ENCODE peak calls at places on chromosome 20, in five cellular contexts. U is H1, S is body of pancreas, P is H54, V is heart left ventricle. C is an unnamed sample.

GRCh38 chr20:24866008-24866407 is 83.1 kb upstream of the CST7 start:
- DNase-seq in U (no peak), S (no peak), P (no peak), V (no peak), C (no peak)

GRCh38 chr20:51158226-51158625 is 135.3 kb upstream of the KCNG1 start:
- DNase-seq in U (no peak), S (no peak), P (no peak), V (no peak), C (no peak)

GRCh38 chr20:50916257-50916656 is 15.0 kb downstream of the ADNP start:
- DNase-seq in U (no peak), S (no peak), P (no peak), V (no peak), C (no peak)

GRCh38 chr20:3842332-3842930 is 4.2 kb upstream of the MAVS start:
- DNase-seq in U (no peak), S (no peak), P (no peak), V (no peak), C (peak; percentile 86)

GRCh38 chr20:63261808-63262528 is 7.7 kb upstream of the NKAIN4 start:
- DNase-seq in U (no peak), S (no peak), P (no peak), V (no peak), C (no peak)

GRCh38 chr20:60040471-60041162 is 82.4 kb downstream of the CDH26 start:
- DNase-seq in U (no peak), S (no peak), P (no peak), V (no peak), C (no peak)

GRCh38 chr20:63587256-63587655 is 13.2 kb upstream of the HELZ2 start:
- DNase-seq in U (no peak), S (no peak), P (no peak), V (no peak), C (no peak)

GRCh38 chr20:40843251-40843650 is 154.2 kb upstream of the MAFB start:
- DNase-seq in U (no peak), S (no peak), P (no peak), V (no peak), C (no peak)

GRCh38 chr20:12012241-12013222 is 94.8 kb downstream of the BTBD3 start:
- DNase-seq in U (peak; percentile 60), S (peak; percentile 72), P (peak; percentile 42), V (no peak), C (peak; percentile 65)

GRCh38 chr20:24872291-24873014 is 76.6 kb upstream of the CST7 start:
- DNase-seq in U (no peak), S (no peak), P (no peak), V (no peak), C (no peak)

GRCh38 chr20:22810626-22811559 is 224.2 kb upstream of the SSTR4 start:
- DNase-seq in U (no peak), S (no peak), P (no peak), V (no peak), C (no peak)

GRCh38 chr20:16654858-16655257 is 75.0 kb upstream of the SNRPB2 start:
- DNase-seq in U (no peak), S (no peak), P (no peak), V (no peak), C (no peak)

GRCh38 chr20:24894488-24894887 is 54.6 kb upstream of the CST7 start:
- DNase-seq in U (no peak), S (no peak), P (no peak), V (no peak), C (no peak)

GRCh38 chr20:40724566-40724965 is 35.5 kb upstream of the MAFB start:
- DNase-seq in U (no peak), S (no peak), P (no peak), V (no peak), C (no peak)

GRCh38 chr20:49938173-49939163 is 2.3 kb downstream of the RNF114 start:
- DNase-seq in U (no peak), S (peak; percentile 64), P (no peak), V (peak; percentile 72), C (no peak)

GRCh38 chr20:44615876-44616603 is 33.7 kb downstream of the PKIG start:
- DNase-seq in U (no peak), S (no peak), P (no peak), V (no peak), C (no peak)

GRCh38 chr20:50517817-50518154 is 7.6 kb downstream of the PTPN1 start:
- DNase-seq in U (no peak), S (no peak), P (no peak), V (no peak), C (peak; percentile 30)

GRCh38 chr20:62420846-62421715 is 6.3 kb downstream of the RBBP8NL start:
- DNase-seq in U (no peak), S (no peak), P (no peak), V (no peak), C (no peak)

GRCh38 chr20:4714818-4715217 is 6.9 kb upstream of the PRND start:
- DNase-seq in U (no peak), S (no peak), P (no peak), V (no peak), C (no peak)

DNA sequence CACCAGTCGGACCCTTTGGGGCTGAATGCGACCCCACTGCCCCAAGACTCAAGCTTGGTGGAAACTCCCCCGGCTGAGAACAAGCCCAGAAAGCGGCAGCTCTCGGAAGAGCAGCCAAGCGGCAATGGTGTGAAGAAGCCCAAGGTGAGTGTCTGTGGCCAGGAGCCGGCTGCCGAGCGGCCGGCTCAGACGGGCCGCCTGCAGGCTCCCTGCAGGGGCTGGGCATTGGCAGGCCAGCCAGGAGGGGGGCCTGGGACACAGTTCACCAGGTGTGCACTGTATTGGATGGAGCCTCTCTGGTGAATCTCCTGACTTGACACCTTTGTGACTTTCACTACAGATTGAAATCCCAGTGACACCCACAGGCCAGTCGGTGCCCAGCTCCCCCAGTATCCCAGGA is 6.0 kb downstream of the PCIF1 start:
- DNase-seq in U (no peak), S (no peak), P (no peak), V (no peak), C (no peak)
- TF ChIP-seq POLR2A in U (no peak), S (no peak), P (no peak), V (no peak), C (no peak)

DNA sequence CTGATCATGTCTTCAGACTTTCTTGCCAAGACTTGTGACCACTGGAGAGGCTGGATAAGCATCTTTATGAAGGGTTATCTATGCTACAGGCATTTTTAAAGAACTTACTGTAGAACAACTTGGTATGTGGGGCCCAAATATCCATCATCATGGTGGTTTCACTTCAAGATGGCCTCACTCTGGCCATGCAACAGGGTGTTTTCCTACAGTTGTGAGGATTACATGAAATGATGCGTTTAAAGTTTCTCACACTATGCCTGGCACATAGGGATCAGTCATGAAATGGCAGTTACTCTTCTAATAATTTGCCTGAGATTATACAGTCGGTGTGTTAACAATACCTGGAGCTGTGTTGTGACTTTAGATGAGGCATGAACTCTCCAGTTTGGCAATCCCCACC is 13.0 kb downstream of the SLC2A10 start:
- DNase-seq in U (no peak), S (no peak), P (no peak), V (no peak), C (no peak)
- TF ChIP-seq POLR2A in U (no peak), S (no peak), P (no peak), V (no peak), C (no peak)

DNA sequence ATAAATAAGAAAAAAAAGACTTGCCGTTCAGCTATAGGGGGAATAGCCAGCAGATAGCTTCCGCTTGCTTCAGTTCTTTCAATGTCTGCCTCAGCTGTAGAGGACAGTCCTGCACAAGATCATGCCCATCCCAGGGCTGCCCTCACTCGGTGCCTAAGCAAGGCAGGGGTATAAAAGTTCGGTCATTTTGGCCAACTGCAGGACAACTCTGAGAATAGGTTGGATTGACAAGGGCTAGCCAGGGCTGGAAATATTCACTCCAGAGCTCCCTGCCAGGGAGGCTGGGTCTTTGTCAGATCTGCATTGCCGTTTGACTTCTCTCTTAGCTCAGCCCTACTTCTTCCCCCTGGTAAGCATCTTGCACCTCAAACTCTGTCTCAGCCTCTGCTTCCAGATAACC is 8.4 kb downstream of the PROCR start:
- DNase-seq in U (no peak), S (no peak), P (no peak), V (no peak), C (no peak)
- TF ChIP-seq POLR2A in U (no peak), S (no peak), P (no peak), V (no peak), C (no peak)

GRCh38 chr20:20073851-20074252 is 21.5 kb downstream of the CFAP61 start:
- DNase-seq in U (no peak), S (no peak), P (no peak), V (no peak), C (no peak)
- TF ChIP-seq POLR2A in U (no peak), S (no peak), P (no peak), V (no peak), C (no peak)

GRCh38 chr20:37902504-37903313 is at the start of gene VSTM2L:
- DNase-seq in U (no peak), S (no peak), P (no peak), V (peak; percentile 48), C (peak; percentile 40)
- TF ChIP-seq POLR2A in U (no peak), S (no peak), P (no peak), V (no peak), C (no peak)

GRCh38 chr20:32285621-32286334 is 8.3 kb downstream of the KIF3B start:
- DNase-seq in U (no peak), S (no peak), P (no peak), V (no peak), C (peak; percentile 86)
- TF ChIP-seq POLR2A in U (no peak), S (no peak), P (no peak), V (no peak), C (no peak)

DNA sequence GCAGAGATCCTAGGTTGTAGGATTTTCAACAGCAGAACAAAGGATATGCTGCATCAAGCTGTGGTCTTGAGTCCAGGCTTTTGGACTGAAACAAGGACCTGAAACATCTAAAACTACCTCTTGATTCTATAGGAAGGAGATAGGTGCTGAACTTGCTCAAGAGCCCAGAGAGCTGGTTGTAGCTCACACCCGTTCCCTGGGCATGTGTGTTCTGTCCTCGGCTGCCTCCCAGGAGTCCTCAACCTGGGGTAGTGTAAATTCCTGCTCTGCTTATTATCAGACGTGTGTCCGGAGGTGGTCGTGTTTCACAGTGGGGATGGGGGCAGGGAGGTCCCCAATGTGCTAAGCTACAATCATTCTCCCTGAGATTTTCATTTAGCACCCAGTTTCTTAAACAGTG is 4.8 kb downstream of the NOP56 start:
- DNase-seq in U (no peak), S (no peak), P (no peak), V (no peak), C (no peak)
- TF ChIP-seq POLR2A in U (no peak), S (no peak), P (no peak), V (no peak), C (no peak)

DNA sequence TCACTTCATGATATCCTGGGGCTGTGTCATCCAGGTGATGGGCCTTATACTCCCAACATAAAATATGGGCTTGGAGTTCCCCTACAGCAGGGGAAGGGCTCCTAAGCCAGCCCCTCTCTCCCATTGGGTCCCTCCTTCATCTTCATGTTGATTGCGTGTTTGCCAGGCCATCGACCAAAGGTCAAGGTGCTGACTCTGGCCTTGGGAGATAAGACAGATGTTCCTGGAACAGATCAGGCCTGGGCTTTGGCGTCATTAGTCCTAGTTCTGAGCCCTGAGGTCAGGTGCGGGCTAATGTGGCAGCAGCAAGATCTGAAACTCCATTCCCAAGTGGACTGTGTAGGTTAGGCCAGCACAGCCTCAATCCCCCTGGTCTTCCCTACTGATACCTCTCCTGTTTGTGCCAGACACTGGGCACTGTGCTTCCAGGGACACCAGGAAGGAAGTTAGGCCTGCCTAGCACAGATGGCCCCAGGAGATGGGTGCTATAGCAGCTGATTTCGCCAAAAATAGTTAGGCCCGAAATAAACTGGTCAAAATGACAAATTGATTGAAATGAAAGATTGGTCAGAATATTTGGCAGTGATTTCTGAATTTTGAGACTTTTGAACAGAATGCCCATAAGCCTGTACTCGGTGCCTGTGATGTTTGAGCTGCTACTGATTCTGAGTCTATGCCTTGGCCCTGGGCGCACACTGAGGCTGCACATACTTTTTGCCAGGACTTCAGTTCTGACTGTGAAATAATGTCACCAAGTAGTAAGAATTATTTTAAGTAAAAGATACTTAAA is 28.8 kb downstream of the EPB41L1 start:
- DNase-seq in U (no peak), S (no peak), P (no peak), V (no peak), C (no peak)
- TF ChIP-seq POLR2A in U (no peak), S (no peak), P (no peak), V (no peak), C (no peak)

C was measured in erythroblast.